ENCODE peak calls at places on chromosomes 1 and 21, in five cellular contexts. One of them, this sample, is unnamed.
A peak's percentile ranks its signal among the peaks of the same experiment; 100 is the strongest.

GRCh38 chr1:158324375-158324774 is 7.0 kb downstream of the CD1B start:
- DNase-seq in fibroblast of pulmonary artery: no peak
- DNase-seq in keratinocyte: no peak
- DNase-seq in CD8-positive, alpha-beta T cell: no peak
- DNase-seq in foreskin fibroblast: no peak
- DNase-seq in this sample: no peak

GRCh38 chr1:31227891-31228290 is 11.8 kb downstream of the NKAIN1 start:
- DNase-seq in fibroblast of pulmonary artery: no peak
- DNase-seq in keratinocyte: no peak
- DNase-seq in CD8-positive, alpha-beta T cell: no peak
- DNase-seq in foreskin fibroblast: peak; percentile 27
- DNase-seq in this sample: no peak

GRCh38 chr1:228073870-228074545 is 8.5 kb upstream of the ARF1 start:
- DNase-seq in fibroblast of pulmonary artery: no peak
- DNase-seq in keratinocyte: no peak
- DNase-seq in CD8-positive, alpha-beta T cell: no peak
- DNase-seq in foreskin fibroblast: peak; percentile 65
- DNase-seq in this sample: no peak

GRCh38 chr1:152411144-152411543 is 2.9 kb downstream of the CRNN start:
- DNase-seq in fibroblast of pulmonary artery: no peak
- DNase-seq in keratinocyte: no peak
- DNase-seq in CD8-positive, alpha-beta T cell: no peak
- DNase-seq in foreskin fibroblast: no peak
- DNase-seq in this sample: no peak

GRCh38 chr1:40508375-40509341 is at the start of gene EXO5:
- DNase-seq in fibroblast of pulmonary artery: peak; percentile 81
- DNase-seq in keratinocyte: no peak
- DNase-seq in CD8-positive, alpha-beta T cell: peak; percentile 74
- DNase-seq in foreskin fibroblast: peak; percentile 93
- DNase-seq in this sample: no peak

GRCh38 chr1:10173582-10173981 is 36.8 kb upstream of the KIF1B start:
- DNase-seq in fibroblast of pulmonary artery: no peak
- DNase-seq in keratinocyte: no peak
- DNase-seq in CD8-positive, alpha-beta T cell: no peak
- DNase-seq in foreskin fibroblast: no peak
- DNase-seq in this sample: no peak

GRCh38 chr1:61081637-61082335 is 575 bp upstream of the NFIA start:
- DNase-seq in fibroblast of pulmonary artery: peak; percentile 75
- DNase-seq in keratinocyte: no peak
- DNase-seq in CD8-positive, alpha-beta T cell: no peak
- DNase-seq in foreskin fibroblast: peak; percentile 59
- DNase-seq in this sample: no peak

GRCh38 chr1:12592496-12592895 is 25.5 kb downstream of the DHRS3 start:
- DNase-seq in fibroblast of pulmonary artery: no peak
- DNase-seq in keratinocyte: no peak
- DNase-seq in CD8-positive, alpha-beta T cell: no peak
- DNase-seq in foreskin fibroblast: no peak
- DNase-seq in this sample: no peak

GRCh38 chr1:32142446-32143301 is 34.8 kb downstream of the KPNA6 start:
- DNase-seq in fibroblast of pulmonary artery: peak; percentile 85
- DNase-seq in keratinocyte: no peak
- DNase-seq in CD8-positive, alpha-beta T cell: no peak
- DNase-seq in foreskin fibroblast: peak; percentile 89
- DNase-seq in this sample: peak; percentile 88

GRCh38 chr1:78553859-78554258 is 63.1 kb downstream of the PTGFR start:
- DNase-seq in fibroblast of pulmonary artery: peak; percentile 11
- DNase-seq in keratinocyte: no peak
- DNase-seq in CD8-positive, alpha-beta T cell: no peak
- DNase-seq in foreskin fibroblast: no peak
- DNase-seq in this sample: no peak

GRCh38 chr1:77271851-77272250 is 10.0 kb upstream of the AK5 start:
- DNase-seq in fibroblast of pulmonary artery: peak; percentile 66
- DNase-seq in keratinocyte: no peak
- DNase-seq in CD8-positive, alpha-beta T cell: no peak
- DNase-seq in foreskin fibroblast: peak; percentile 83
- DNase-seq in this sample: peak; percentile 12

GRCh38 chr1:185156854-185157598 is at the start of the genes SWT1 and TRMT1L:
- DNase-seq in fibroblast of pulmonary artery: peak; percentile 99
- DNase-seq in keratinocyte: peak; percentile 77
- DNase-seq in CD8-positive, alpha-beta T cell: peak; percentile 97
- DNase-seq in foreskin fibroblast: peak; percentile 100
- DNase-seq in this sample: peak; percentile 96

GRCh38 chr1:240293706-240294105 is 202.0 kb downstream of the FMN2 start:
- DNase-seq in fibroblast of pulmonary artery: no peak
- DNase-seq in keratinocyte: no peak
- DNase-seq in CD8-positive, alpha-beta T cell: no peak
- DNase-seq in foreskin fibroblast: peak; percentile 45
- DNase-seq in this sample: no peak

GRCh38 chr1:117732065-117732789 is 126.4 kb downstream of the TENT5C start:
- DNase-seq in fibroblast of pulmonary artery: no peak
- DNase-seq in keratinocyte: no peak
- DNase-seq in CD8-positive, alpha-beta T cell: no peak
- DNase-seq in foreskin fibroblast: no peak
- DNase-seq in this sample: no peak

GRCh38 chr1:71054791-71055190 is 7.2 kb upstream of the PTGER3 start:
- DNase-seq in fibroblast of pulmonary artery: no peak
- DNase-seq in keratinocyte: no peak
- DNase-seq in CD8-positive, alpha-beta T cell: no peak
- DNase-seq in foreskin fibroblast: peak; percentile 15
- DNase-seq in this sample: no peak

GRCh38 chr1:207808322-207808705 is 56.5 kb downstream of the CD46 start:
- DNase-seq in fibroblast of pulmonary artery: no peak
- DNase-seq in keratinocyte: peak; percentile 79
- DNase-seq in CD8-positive, alpha-beta T cell: no peak
- DNase-seq in foreskin fibroblast: no peak
- DNase-seq in this sample: no peak

GRCh38 chr1:87715052-87715451 is 386.4 kb downstream of the LMO4 start:
- DNase-seq in fibroblast of pulmonary artery: no peak
- DNase-seq in keratinocyte: no peak
- DNase-seq in CD8-positive, alpha-beta T cell: no peak
- DNase-seq in foreskin fibroblast: no peak
- DNase-seq in this sample: no peak

GRCh38 chr1:41534181-41535076 is 49.9 kb upstream of the EDN2 start:
- DNase-seq in fibroblast of pulmonary artery: no peak
- DNase-seq in keratinocyte: no peak
- DNase-seq in CD8-positive, alpha-beta T cell: no peak
- DNase-seq in foreskin fibroblast: no peak
- DNase-seq in this sample: no peak

GRCh38 chr21:42110691-42111469 is 39.8 kb downstream of the UMODL1 start:
- DNase-seq in fibroblast of pulmonary artery: no peak
- DNase-seq in keratinocyte: no peak
- DNase-seq in CD8-positive, alpha-beta T cell: no peak
- DNase-seq in foreskin fibroblast: no peak
- DNase-seq in this sample: no peak

GRCh38 chr1:68207129-68207689 is 25.1 kb downstream of the WLS start:
- DNase-seq in fibroblast of pulmonary artery: peak; percentile 81
- DNase-seq in keratinocyte: no peak
- DNase-seq in CD8-positive, alpha-beta T cell: no peak
- DNase-seq in foreskin fibroblast: peak; percentile 72
- DNase-seq in this sample: peak; percentile 19

GRCh38 chr1:42317308-42317707 is 17.7 kb downstream of the FOXJ3 start:
- DNase-seq in fibroblast of pulmonary artery: no peak
- DNase-seq in keratinocyte: no peak
- DNase-seq in CD8-positive, alpha-beta T cell: no peak
- DNase-seq in foreskin fibroblast: no peak
- DNase-seq in this sample: no peak

GRCh38 chr1:13805431-13805830 is 105.4 kb downstream of the PRDM2 start:
- DNase-seq in fibroblast of pulmonary artery: no peak
- DNase-seq in keratinocyte: no peak
- DNase-seq in CD8-positive, alpha-beta T cell: no peak
- DNase-seq in foreskin fibroblast: no peak
- DNase-seq in this sample: no peak

GRCh38 chr1:27891196-27891889 is 19.0 kb downstream of the THEMIS2 start:
- DNase-seq in fibroblast of pulmonary artery: no peak
- DNase-seq in keratinocyte: no peak
- DNase-seq in CD8-positive, alpha-beta T cell: no peak
- DNase-seq in foreskin fibroblast: no peak
- DNase-seq in this sample: no peak

GRCh38 chr1:248576219-248576980 is 1.8 kb upstream of the OR2T34 start:
- DNase-seq in fibroblast of pulmonary artery: no peak
- DNase-seq in keratinocyte: no peak
- DNase-seq in CD8-positive, alpha-beta T cell: no peak
- DNase-seq in foreskin fibroblast: no peak
- DNase-seq in this sample: no peak

GRCh38 chr1:43982241-43982640 is 3.2 kb downstream of the B4GALT2 start:
- DNase-seq in fibroblast of pulmonary artery: no peak
- DNase-seq in keratinocyte: no peak
- DNase-seq in CD8-positive, alpha-beta T cell: no peak
- DNase-seq in foreskin fibroblast: no peak
- DNase-seq in this sample: no peak

GRCh38 chr1:94254073-94254810 is 16.9 kb upstream of the ARHGAP29 start:
- DNase-seq in fibroblast of pulmonary artery: peak; percentile 43
- DNase-seq in keratinocyte: no peak
- DNase-seq in CD8-positive, alpha-beta T cell: no peak
- DNase-seq in foreskin fibroblast: no peak
- DNase-seq in this sample: no peak

GRCh38 chr1:50620680-50621329 is 197.6 kb upstream of the DMRTA2 start:
- DNase-seq in fibroblast of pulmonary artery: peak; percentile 42
- DNase-seq in keratinocyte: peak; percentile 85
- DNase-seq in CD8-positive, alpha-beta T cell: no peak
- DNase-seq in foreskin fibroblast: peak; percentile 38
- DNase-seq in this sample: no peak

GRCh38 chr1:198168180-198168579 is 11.4 kb downstream of the NEK7 start:
- DNase-seq in fibroblast of pulmonary artery: peak; percentile 56
- DNase-seq in keratinocyte: no peak
- DNase-seq in CD8-positive, alpha-beta T cell: no peak
- DNase-seq in foreskin fibroblast: no peak
- DNase-seq in this sample: no peak

GRCh38 chr1:6170116-6170741 is 9.9 kb downstream of the CHD5 start:
- DNase-seq in fibroblast of pulmonary artery: no peak
- DNase-seq in keratinocyte: no peak
- DNase-seq in CD8-positive, alpha-beta T cell: no peak
- DNase-seq in foreskin fibroblast: no peak
- DNase-seq in this sample: no peak

GRCh38 chr1:6170742-6171201 is 9.3 kb downstream of the CHD5 start:
- DNase-seq in fibroblast of pulmonary artery: no peak
- DNase-seq in keratinocyte: no peak
- DNase-seq in CD8-positive, alpha-beta T cell: no peak
- DNase-seq in foreskin fibroblast: no peak
- DNase-seq in this sample: no peak

GRCh38 chr1:6172549-6172948 is 7.6 kb downstream of the CHD5 start:
- DNase-seq in fibroblast of pulmonary artery: no peak
- DNase-seq in keratinocyte: no peak
- DNase-seq in CD8-positive, alpha-beta T cell: no peak
- DNase-seq in foreskin fibroblast: no peak
- DNase-seq in this sample: no peak

GRCh38 chr1:6168947-6169586 is 11.1 kb downstream of the CHD5 start:
- DNase-seq in fibroblast of pulmonary artery: no peak
- DNase-seq in keratinocyte: no peak
- DNase-seq in CD8-positive, alpha-beta T cell: no peak
- DNase-seq in foreskin fibroblast: no peak
- DNase-seq in this sample: no peak

DNA sequence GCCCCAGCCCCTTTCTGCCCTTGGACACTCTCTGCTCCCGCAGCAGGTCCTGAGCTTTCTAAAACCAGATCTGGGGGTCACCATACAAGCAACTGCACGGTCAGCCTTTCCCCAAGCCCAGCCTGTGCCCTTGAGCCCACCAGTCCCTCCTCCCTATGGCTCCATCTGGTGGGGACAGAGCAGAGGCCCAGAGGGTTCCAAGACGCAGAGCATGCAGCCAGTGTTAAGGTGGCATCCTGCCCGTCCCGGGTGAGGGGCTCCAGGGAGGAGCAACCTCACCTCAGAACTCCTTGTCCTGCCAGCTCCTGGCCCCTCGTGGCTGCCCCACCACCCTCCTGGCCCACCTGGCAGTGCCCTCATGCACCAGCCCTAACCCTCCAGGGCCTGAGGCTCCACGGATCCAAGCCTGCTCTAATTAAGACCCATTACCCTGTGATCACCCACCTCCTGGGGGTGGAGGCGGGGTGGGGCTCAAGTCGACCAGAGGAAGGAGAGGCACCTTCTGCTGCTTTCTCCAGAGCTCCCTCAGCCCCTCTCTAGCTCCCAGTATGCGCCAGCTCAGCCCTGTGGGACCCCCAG is 8.5 kb downstream of the CHD5 start:
- DNase-seq in fibroblast of pulmonary artery: no peak
- DNase-seq in keratinocyte: no peak
- DNase-seq in CD8-positive, alpha-beta T cell: no peak
- DNase-seq in foreskin fibroblast: peak; percentile 20
- DNase-seq in this sample: no peak
- TF ChIP-seq CTCF in fibroblast of pulmonary artery: peak; percentile 45
- TF ChIP-seq CTCF in keratinocyte: peak; percentile 29
- TF ChIP-seq CTCF in CD8-positive, alpha-beta T cell: no peak
- TF ChIP-seq CTCF in foreskin fibroblast: peak; percentile 51
- TF ChIP-seq CTCF in this sample: peak; percentile 63

GRCh38 chr1:205375816-205376545 is 19.3 kb upstream of the KLHDC8A start:
- DNase-seq in fibroblast of pulmonary artery: peak; percentile 58
- DNase-seq in keratinocyte: no peak
- DNase-seq in CD8-positive, alpha-beta T cell: no peak
- DNase-seq in foreskin fibroblast: peak; percentile 75
- DNase-seq in this sample: peak; percentile 10
- TF ChIP-seq CTCF in fibroblast of pulmonary artery: peak; percentile 20
- TF ChIP-seq CTCF in keratinocyte: no peak
- TF ChIP-seq CTCF in CD8-positive, alpha-beta T cell: no peak
- TF ChIP-seq CTCF in foreskin fibroblast: no peak
- TF ChIP-seq CTCF in this sample: peak; percentile 3

GRCh38 chr1:178093958-178094751 is at the start of gene RASAL2:
- DNase-seq in fibroblast of pulmonary artery: peak; percentile 60
- DNase-seq in keratinocyte: no peak
- DNase-seq in CD8-positive, alpha-beta T cell: no peak
- DNase-seq in foreskin fibroblast: peak; percentile 89
- DNase-seq in this sample: no peak
- TF ChIP-seq CTCF in fibroblast of pulmonary artery: peak; percentile 19
- TF ChIP-seq CTCF in keratinocyte: no peak
- TF ChIP-seq CTCF in CD8-positive, alpha-beta T cell: no peak
- TF ChIP-seq CTCF in foreskin fibroblast: peak; percentile 9
- TF ChIP-seq CTCF in this sample: peak; percentile 48

GRCh38 chr1:168321945-168322344 is 41.3 kb downstream of the TBX19 start:
- DNase-seq in fibroblast of pulmonary artery: peak; percentile 76
- DNase-seq in keratinocyte: peak; percentile 41
- DNase-seq in CD8-positive, alpha-beta T cell: no peak
- DNase-seq in foreskin fibroblast: peak; percentile 68
- DNase-seq in this sample: no peak
- TF ChIP-seq CTCF in fibroblast of pulmonary artery: peak; percentile 68
- TF ChIP-seq CTCF in keratinocyte: peak; percentile 52
- TF ChIP-seq CTCF in CD8-positive, alpha-beta T cell: no peak
- TF ChIP-seq CTCF in foreskin fibroblast: peak; percentile 44
- TF ChIP-seq CTCF in this sample: peak; percentile 51

DNA sequence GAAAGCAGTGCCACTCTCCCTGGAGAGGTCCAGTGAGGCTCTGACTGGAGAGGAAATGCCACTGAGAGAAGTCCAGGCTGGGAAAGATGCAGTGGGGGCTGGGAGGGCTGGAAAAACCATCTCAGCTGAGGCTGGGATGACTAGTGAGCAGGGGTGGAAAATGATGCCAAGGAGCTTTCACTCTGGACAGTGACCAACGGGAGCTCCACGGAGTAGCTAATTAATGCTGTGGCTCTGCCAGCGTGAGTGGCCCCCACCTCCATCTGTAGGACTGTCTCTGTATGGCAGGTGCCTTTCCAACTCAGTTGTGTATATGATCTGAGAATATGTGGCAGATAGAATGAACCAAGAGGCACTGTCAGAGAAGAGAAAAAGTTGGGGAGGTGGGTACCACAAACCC is 86.7 kb downstream of the DDX20 start:
- DNase-seq in fibroblast of pulmonary artery: no peak
- DNase-seq in keratinocyte: no peak
- DNase-seq in CD8-positive, alpha-beta T cell: no peak
- DNase-seq in foreskin fibroblast: no peak
- DNase-seq in this sample: no peak
- TF ChIP-seq CTCF in fibroblast of pulmonary artery: no peak
- TF ChIP-seq CTCF in keratinocyte: no peak
- TF ChIP-seq CTCF in CD8-positive, alpha-beta T cell: no peak
- TF ChIP-seq CTCF in foreskin fibroblast: no peak
- TF ChIP-seq CTCF in this sample: no peak

GRCh38 chr1:3676581-3677410 is 24.5 kb downstream of the TP73 start:
- DNase-seq in fibroblast of pulmonary artery: no peak
- DNase-seq in keratinocyte: no peak
- DNase-seq in CD8-positive, alpha-beta T cell: no peak
- DNase-seq in foreskin fibroblast: no peak
- DNase-seq in this sample: no peak
- TF ChIP-seq CTCF in fibroblast of pulmonary artery: no peak
- TF ChIP-seq CTCF in keratinocyte: no peak
- TF ChIP-seq CTCF in CD8-positive, alpha-beta T cell: no peak
- TF ChIP-seq CTCF in foreskin fibroblast: no peak
- TF ChIP-seq CTCF in this sample: no peak

This sample was measured in BJ.